ENCODE peak calls at places on chromosomes 11 and 22, in seven cellular contexts. One of them, this sample, is unnamed.
A peak's percentile ranks its signal among the peaks of the same experiment; 100 is the strongest.

GRCh38 chr11:101870510-101870909 is 44.3 kb upstream of the CEP126 start:
- DNase-seq in K562: no peak
- DNase-seq in mammary epithelial cell: peak; percentile 37
- DNase-seq in HCT116: peak; percentile 41
- DNase-seq in fibroblast of lung: peak; percentile 80
- DNase-seq in neural progenitor cell: no peak
- DNase-seq in GM23248: peak; percentile 88
- DNase-seq in this sample: no peak

GRCh38 chr11:34182425-34182824 is 77.0 kb downstream of the NAT10 start:
- DNase-seq in HCT116: no peak
- DNase-seq in K562: no peak
- DNase-seq in GM23248: no peak
- DNase-seq in fibroblast of lung: no peak
- DNase-seq in neural progenitor cell: no peak
- DNase-seq in mammary epithelial cell: no peak
- DNase-seq in this sample: no peak

GRCh38 chr22:31490496-31490925 is 869 bp upstream of the EIF4ENIF1 start:
- DNase-seq in HCT116: peak; percentile 22
- DNase-seq in mammary epithelial cell: peak; percentile 67
- DNase-seq in fibroblast of lung: peak; percentile 84
- DNase-seq in neural progenitor cell: peak; percentile 43
- DNase-seq in GM23248: peak; percentile 85
- DNase-seq in K562: peak; percentile 15
- DNase-seq in this sample: peak; percentile 97

GRCh38 chr11:26665946-26666345 is 55.9 kb downstream of the SLC5A12 start:
- DNase-seq in HCT116: no peak
- DNase-seq in mammary epithelial cell: peak; percentile 72
- DNase-seq in GM23248: no peak
- DNase-seq in neural progenitor cell: no peak
- DNase-seq in fibroblast of lung: no peak
- DNase-seq in K562: no peak
- DNase-seq in this sample: no peak

GRCh38 chr11:7569044-7569443 is 55.2 kb downstream of the PPFIBP2 start:
- DNase-seq in HCT116: no peak
- DNase-seq in GM23248: no peak
- DNase-seq in K562: no peak
- DNase-seq in mammary epithelial cell: no peak
- DNase-seq in neural progenitor cell: no peak
- DNase-seq in fibroblast of lung: no peak
- DNase-seq in this sample: no peak

GRCh38 chr22:40817737-40818136 is 1.4 kb downstream of the SLC25A17 start:
- DNase-seq in GM23248: no peak
- DNase-seq in HCT116: no peak
- DNase-seq in neural progenitor cell: no peak
- DNase-seq in fibroblast of lung: no peak
- DNase-seq in mammary epithelial cell: no peak
- DNase-seq in K562: no peak
- DNase-seq in this sample: peak; percentile 65

GRCh38 chr11:1573847-1574255 is 1.8 kb upstream of the DUSP8 start:
- DNase-seq in neural progenitor cell: no peak
- DNase-seq in fibroblast of lung: no peak
- DNase-seq in GM23248: no peak
- DNase-seq in mammary epithelial cell: peak; percentile 23
- DNase-seq in HCT116: peak; percentile 39
- DNase-seq in K562: no peak
- DNase-seq in this sample: no peak

GRCh38 chr22:41140365-41140957 is 48.1 kb downstream of the EP300 start:
- DNase-seq in HCT116: no peak
- DNase-seq in neural progenitor cell: no peak
- DNase-seq in mammary epithelial cell: no peak
- DNase-seq in GM23248: peak; percentile 42
- DNase-seq in K562: no peak
- DNase-seq in fibroblast of lung: peak; percentile 15
- DNase-seq in this sample: no peak

GRCh38 chr11:114483929-114484328 is 44.7 kb downstream of the REXO2 start:
- DNase-seq in GM23248: no peak
- DNase-seq in neural progenitor cell: no peak
- DNase-seq in fibroblast of lung: peak; percentile 12
- DNase-seq in HCT116: no peak
- DNase-seq in mammary epithelial cell: no peak
- DNase-seq in K562: no peak
- DNase-seq in this sample: no peak

GRCh38 chr11:62137276-62137861 is 13.6 kb downstream of the INCENP start:
- DNase-seq in neural progenitor cell: no peak
- DNase-seq in HCT116: no peak
- DNase-seq in GM23248: no peak
- DNase-seq in fibroblast of lung: no peak
- DNase-seq in K562: no peak
- DNase-seq in mammary epithelial cell: no peak
- DNase-seq in this sample: no peak

GRCh38 chr11:100639140-100639539 is 47.9 kb upstream of the ARHGAP42 start:
- DNase-seq in neural progenitor cell: no peak
- DNase-seq in K562: no peak
- DNase-seq in GM23248: no peak
- DNase-seq in mammary epithelial cell: no peak
- DNase-seq in HCT116: no peak
- DNase-seq in fibroblast of lung: peak; percentile 70
- DNase-seq in this sample: no peak

GRCh38 chr11:304061-304506 is 3.5 kb upstream of the IFITM2 start:
- DNase-seq in HCT116: no peak
- DNase-seq in K562: no peak
- DNase-seq in mammary epithelial cell: no peak
- DNase-seq in fibroblast of lung: no peak
- DNase-seq in neural progenitor cell: no peak
- DNase-seq in GM23248: no peak
- DNase-seq in this sample: no peak

GRCh38 chr11:76371170-76371569 is 9.8 kb downstream of the THAP12 start:
- DNase-seq in neural progenitor cell: no peak
- DNase-seq in K562: no peak
- DNase-seq in fibroblast of lung: peak; percentile 82
- DNase-seq in mammary epithelial cell: peak; percentile 71
- DNase-seq in GM23248: peak; percentile 91
- DNase-seq in HCT116: peak; percentile 28
- DNase-seq in this sample: no peak

GRCh38 chr22:24482586-24482985 is 12.5 kb upstream of the UPB1 start:
- DNase-seq in fibroblast of lung: peak; percentile 94
- DNase-seq in K562: no peak
- DNase-seq in GM23248: peak; percentile 89
- DNase-seq in HCT116: no peak
- DNase-seq in neural progenitor cell: no peak
- DNase-seq in mammary epithelial cell: peak; percentile 77
- DNase-seq in this sample: no peak

GRCh38 chr22:39027717-39028116 is 6.8 kb downstream of the APOBEC3D start:
- DNase-seq in mammary epithelial cell: no peak
- DNase-seq in fibroblast of lung: no peak
- DNase-seq in GM23248: no peak
- DNase-seq in K562: no peak
- DNase-seq in HCT116: no peak
- DNase-seq in neural progenitor cell: no peak
- DNase-seq in this sample: no peak

GRCh38 chr22:39021552-39022250 is 774 bp downstream of the APOBEC3D start:
- DNase-seq in neural progenitor cell: no peak
- DNase-seq in GM23248: peak; percentile 5
- DNase-seq in K562: no peak
- DNase-seq in HCT116: no peak
- DNase-seq in fibroblast of lung: no peak
- DNase-seq in mammary epithelial cell: no peak
- DNase-seq in this sample: peak; percentile 37

GRCh38 chr22:39026509-39027150 is 5.7 kb downstream of the APOBEC3D start:
- DNase-seq in fibroblast of lung: no peak
- DNase-seq in GM23248: no peak
- DNase-seq in K562: no peak
- DNase-seq in HCT116: no peak
- DNase-seq in neural progenitor cell: no peak
- DNase-seq in mammary epithelial cell: no peak
- DNase-seq in this sample: no peak

GRCh38 chr22:39028281-39028680 is 7.4 kb downstream of the APOBEC3D start:
- DNase-seq in K562: no peak
- DNase-seq in mammary epithelial cell: no peak
- DNase-seq in HCT116: no peak
- DNase-seq in GM23248: no peak
- DNase-seq in fibroblast of lung: no peak
- DNase-seq in neural progenitor cell: no peak
- DNase-seq in this sample: no peak

DNA sequence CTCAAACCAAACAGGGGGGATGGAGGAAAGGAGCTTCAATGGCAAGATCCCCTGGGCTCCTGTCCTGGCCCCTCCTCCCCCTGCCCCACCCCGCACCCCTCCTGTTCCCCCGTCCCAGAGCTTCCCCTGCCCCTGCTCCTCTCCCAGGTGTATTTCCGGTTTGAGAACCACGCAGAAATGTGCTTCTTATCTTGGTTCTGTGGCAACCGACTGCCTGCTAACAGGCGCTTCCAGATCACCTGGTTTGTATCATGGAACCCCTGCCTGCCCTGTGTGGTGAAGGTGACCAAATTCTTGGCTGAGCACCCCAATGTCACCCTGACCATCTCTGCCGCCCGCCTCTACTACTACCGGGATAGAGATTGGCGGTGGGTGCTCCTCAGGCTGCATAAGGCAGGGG is 4.0 kb downstream of the APOBEC3D start:
- DNase-seq in mammary epithelial cell: no peak
- DNase-seq in GM23248: no peak
- DNase-seq in fibroblast of lung: no peak
- DNase-seq in K562: no peak
- DNase-seq in HCT116: no peak
- DNase-seq in neural progenitor cell: no peak
- DNase-seq in this sample: no peak
- H3K4me2 ChIP-seq in mammary epithelial cell: no peak overlapping the region
- H3K4me2 ChIP-seq in GM23248: no peak overlapping the region
- H3K4me2 ChIP-seq in fibroblast of lung: no peak overlapping the region
- H3K4me2 ChIP-seq in K562: no peak overlapping the region
- H3K4me2 ChIP-seq in HCT116: no peak overlapping the region
- H3K4me2 ChIP-seq in neural progenitor cell: no peak overlapping the region
- H3K4me2 ChIP-seq in this sample: no peak overlapping the region

DNA sequence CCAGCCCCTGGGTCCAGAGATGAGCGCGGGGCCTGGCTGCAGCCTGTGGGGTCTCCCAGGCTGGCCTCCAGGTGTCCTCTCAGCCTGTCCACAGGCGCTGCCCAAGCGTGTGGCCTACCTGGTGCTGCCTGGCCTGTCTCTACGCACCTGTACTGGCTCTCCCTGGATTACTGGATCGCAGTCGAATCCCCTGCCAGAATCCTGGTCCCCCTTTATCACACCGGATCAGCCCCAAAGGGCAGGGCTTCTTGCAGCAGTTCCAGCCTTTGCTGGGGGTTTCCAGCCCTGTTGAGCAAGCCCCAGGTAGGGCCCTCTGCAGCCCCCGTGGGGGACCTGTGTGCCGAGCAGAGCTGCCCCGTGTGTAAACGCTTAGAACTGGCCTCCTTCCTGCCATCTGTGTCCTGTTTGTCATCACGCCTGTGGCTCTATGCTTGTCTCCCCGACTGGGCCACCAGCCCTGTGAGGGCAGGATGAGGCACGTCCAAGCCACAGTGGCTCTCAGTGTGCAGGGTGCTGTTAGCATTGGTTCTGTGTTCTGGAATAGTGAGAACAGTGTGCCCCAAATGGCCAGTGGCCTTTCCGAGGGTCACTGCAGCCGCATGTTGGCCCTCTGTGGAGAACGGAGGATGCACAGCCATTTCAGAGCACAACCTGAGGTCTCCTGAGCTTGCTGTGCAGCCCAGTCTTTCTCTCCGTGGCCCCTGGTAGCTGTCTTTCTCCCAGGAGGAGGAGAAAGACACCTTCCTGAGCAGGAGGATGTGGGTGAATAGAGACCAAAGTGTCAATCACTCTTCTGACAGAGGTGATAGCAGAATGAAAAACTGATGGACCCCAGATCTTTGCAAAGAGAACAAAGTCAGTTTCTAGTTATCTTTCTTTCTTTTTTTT is 13.9 kb upstream of the TXNRD2 start:
- DNase-seq in neural progenitor cell: no peak
- DNase-seq in fibroblast of lung: no peak
- DNase-seq in K562: no peak
- DNase-seq in mammary epithelial cell: no peak
- DNase-seq in GM23248: no peak
- DNase-seq in HCT116: no peak
- DNase-seq in this sample: no peak
- H3K4me2 ChIP-seq in neural progenitor cell: no peak overlapping the region
- H3K4me2 ChIP-seq in fibroblast of lung: no peak overlapping the region
- H3K4me2 ChIP-seq in K562: no peak overlapping the region
- H3K4me2 ChIP-seq in mammary epithelial cell: peak overlapping the region; percentile 34
- H3K4me2 ChIP-seq in GM23248: no peak overlapping the region
- H3K4me2 ChIP-seq in HCT116: no peak overlapping the region
- H3K4me2 ChIP-seq in this sample: no peak overlapping the region

GRCh38 chr11:130737866-130738431 is 178.3 kb downstream of the SNX19 start:
- DNase-seq in fibroblast of lung: peak; percentile 98
- DNase-seq in neural progenitor cell: no peak
- DNase-seq in HCT116: no peak
- DNase-seq in K562: no peak
- DNase-seq in mammary epithelial cell: no peak
- DNase-seq in GM23248: peak; percentile 73
- DNase-seq in this sample: no peak
- H3K4me2 ChIP-seq in fibroblast of lung: peak overlapping the region; percentile 75
- H3K4me2 ChIP-seq in neural progenitor cell: no peak overlapping the region
- H3K4me2 ChIP-seq in HCT116: no peak overlapping the region
- H3K4me2 ChIP-seq in K562: no peak overlapping the region
- H3K4me2 ChIP-seq in mammary epithelial cell: no peak overlapping the region
- H3K4me2 ChIP-seq in GM23248: peak overlapping the region; percentile 64
- H3K4me2 ChIP-seq in this sample: no peak overlapping the region

GRCh38 chr22:44084044-44084772 is 60.1 kb downstream of the PARVB start:
- DNase-seq in GM23248: no peak
- DNase-seq in mammary epithelial cell: no peak
- DNase-seq in fibroblast of lung: no peak
- DNase-seq in neural progenitor cell: no peak
- DNase-seq in K562: no peak
- DNase-seq in HCT116: no peak
- DNase-seq in this sample: no peak

GRCh38 chr22:44088976-44089570 is 65.0 kb downstream of the PARVB start:
- DNase-seq in fibroblast of lung: peak; percentile 90
- DNase-seq in mammary epithelial cell: peak; percentile 78
- DNase-seq in K562: no peak
- DNase-seq in HCT116: no peak
- DNase-seq in GM23248: peak; percentile 88
- DNase-seq in neural progenitor cell: no peak
- DNase-seq in this sample: no peak

GRCh38 chr22:44085743-44086741 is 61.9 kb downstream of the PARVB start:
- DNase-seq in GM23248: peak; percentile 90
- DNase-seq in neural progenitor cell: peak; percentile 66
- DNase-seq in K562: peak; percentile 19
- DNase-seq in mammary epithelial cell: peak; percentile 69
- DNase-seq in fibroblast of lung: peak; percentile 64
- DNase-seq in HCT116: peak; percentile 52
- DNase-seq in this sample: peak; percentile 83

GRCh38 chr22:44089717-44090570 is 65.8 kb downstream of the PARVB start:
- DNase-seq in K562: no peak
- DNase-seq in mammary epithelial cell: no peak
- DNase-seq in fibroblast of lung: no peak
- DNase-seq in neural progenitor cell: no peak
- DNase-seq in GM23248: no peak
- DNase-seq in HCT116: no peak
- DNase-seq in this sample: no peak

DNA sequence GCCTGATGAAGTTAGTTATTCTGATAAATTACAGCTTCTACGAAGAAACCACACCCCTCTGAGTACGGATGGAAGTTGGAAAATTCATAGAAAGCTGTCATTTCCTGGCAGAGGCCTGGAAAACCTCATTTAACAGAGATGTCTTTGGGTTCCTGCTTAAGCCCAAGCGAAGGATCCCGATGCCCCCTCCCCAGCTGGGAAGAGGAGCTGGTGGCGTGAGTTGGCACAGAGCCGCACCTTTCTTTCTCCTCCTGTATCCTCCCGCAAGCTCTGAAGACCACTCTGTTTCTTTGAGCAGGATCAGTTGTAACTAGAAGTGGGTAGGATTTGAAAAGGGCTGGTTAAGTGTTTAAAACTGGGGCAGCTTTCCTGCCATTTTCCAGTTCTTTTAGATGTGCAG is 62.7 kb downstream of the PARVB start:
- DNase-seq in mammary epithelial cell: no peak
- DNase-seq in neural progenitor cell: no peak
- DNase-seq in GM23248: peak; percentile 35
- DNase-seq in HCT116: no peak
- DNase-seq in K562: no peak
- DNase-seq in fibroblast of lung: no peak
- DNase-seq in this sample: no peak
- H3K4me2 ChIP-seq in mammary epithelial cell: no peak overlapping the region
- H3K4me2 ChIP-seq in neural progenitor cell: no peak overlapping the region
- H3K4me2 ChIP-seq in GM23248: peak overlapping the region; percentile 33
- H3K4me2 ChIP-seq in HCT116: no peak overlapping the region
- H3K4me2 ChIP-seq in K562: no peak overlapping the region
- H3K4me2 ChIP-seq in fibroblast of lung: no peak overlapping the region
- H3K4me2 ChIP-seq in this sample: no peak overlapping the region

This sample was measured in Karpas-422.